ENCODE peak calls at places on chromosomes 1 and 21, in five cellular contexts. N is stimulated activated CD8-positive, alpha-beta memory T cell treated with anti-CD3 and anti-CD28 coated beads, Interleukin-7, amount 100 ng/mL, for 1 hour; I is foreskin fibroblast; B is HTR-8/SVneo; X is brain microvascular endothelial cell. F is an unnamed sample.

GRCh38 chr21:44817914-44818635 is at the start of gene SUMO3:
- DNase-seq in N (peak), I (peak), B (peak), X (peak), F (peak)

GRCh38 chr1:68115308-68115707 is 64.9 kb upstream of the DIRAS3 start:
- DNase-seq in N (no peak), I (no peak), B (no peak), X (no peak), F (no peak)

GRCh38 chr1:224264321-224264720 is 65.7 kb downstream of the NVL start:
- DNase-seq in N (no peak), I (no peak), B (no peak), X (peak), F (no peak)

GRCh38 chr1:231020139-231020601 is 19.9 kb downstream of the FAM89A start:
- DNase-seq in N (no peak), I (no peak), B (no peak), X (peak), F (peak)

GRCh38 chr1:197444754-197445153 is 176.7 kb downstream of the CRB1 start:
- DNase-seq in N (no peak), I (peak), B (no peak), X (no peak), F (no peak)

GRCh38 chr1:7335224-7335879 is 435.7 kb upstream of the VAMP3 start:
- DNase-seq in N (no peak), I (no peak), B (peak), X (no peak), F (no peak)

GRCh38 chr1:179208681-179209477 is 20.6 kb downstream of the ABL2 start:
- DNase-seq in N (no peak), I (no peak), B (no peak), X (no peak), F (no peak)

GRCh38 chr1:6325482-6325881 is 64.6 kb upstream of the GPR153 start:
- DNase-seq in N (no peak), I (no peak), B (no peak), X (no peak), F (no peak)

GRCh38 chr1:94597701-94598100 is 56.1 kb upstream of the F3 start:
- DNase-seq in N (no peak), I (peak), B (no peak), X (peak), F (no peak)